ENCODE peak calls at places on chromosomes 2 and 18, in five cellular contexts. T is CD4-positive, alpha-beta memory T cell; V is IMR-90; Z is transverse colon; F is left lung. S is an unnamed sample. For H3K36me3, the result is how much of the 10 kb centered on the place peaks cover.

GRCh38 chr18:41992698-41993097 is 37.7 kb downstream of the PIK3C3 start:
- DNase-seq in T (no peak), V (no peak), Z (no peak), F (no peak), S (no peak)

GRCh38 chr18:33839452-33840225 is 261.6 kb downstream of the ASXL3 start:
- DNase-seq in T (no peak), V (peak), Z (peak), F (no peak), S (no peak)

GRCh38 chr2:190649798-190650390 is 1.0 kb downstream of the NAB1 start:
- DNase-seq in T (no peak), V (peak), Z (no peak), F (no peak), S (no peak)

GRCh38 chr2:205684871-205685313 is 2.6 kb downstream of the NRP2 start:
- DNase-seq in T (no peak), V (peak), Z (no peak), F (no peak), S (peak)

GRCh38 chr2:197998702-197999101 is 194.3 kb downstream of the PLCL1 start:
- DNase-seq in T (no peak), V (no peak), Z (no peak), F (no peak), S (no peak)

GRCh38 chr2:238843476-238843875 is 4.4 kb upstream of the TWIST2 start:
- DNase-seq in T (no peak), V (no peak), Z (no peak), F (no peak), S (no peak)

GRCh38 chr2:210991107-210991506 is 434.7 kb downstream of the CPS1 start:
- DNase-seq in T (no peak), V (no peak), Z (no peak), F (no peak), S (no peak)

GRCh38 chr2:181738074-181738473 is 57.8 kb upstream of the NEUROD1 start:
- DNase-seq in T (no peak), V (peak), Z (no peak), F (no peak), S (no peak)

GRCh38 chr2:48448274-48449061 is 81.5 kb upstream of the STON1 start:
- DNase-seq in T (no peak), V (peak), Z (no peak), F (no peak), S (no peak)

GRCh38 chr18:51107594-51108305 is 77.7 kb downstream of the SMAD4 start:
- DNase-seq in T (no peak), V (peak), Z (no peak), F (no peak), S (no peak)

GRCh38 chr18:57677289-57678211 is 55.9 kb upstream of the NARS1 start:
- DNase-seq in T (no peak), V (no peak), Z (no peak), F (no peak), S (no peak)

GRCh38 chr2:109393211-109393610 is 220.6 kb downstream of the SEPTIN10 start:
- DNase-seq in T (no peak), V (no peak), Z (no peak), F (no peak), S (no peak)

GRCh38 chr2:239204876-239205468 is 195.8 kb downstream of the HDAC4 start:
- DNase-seq in T (no peak), V (no peak), Z (no peak), F (peak), S (no peak)

GRCh38 chr2:229422005-229422404 is 150.9 kb upstream of the PID1 start:
- DNase-seq in T (no peak), V (no peak), Z (no peak), F (no peak), S (no peak)

GRCh38 chr18:55301836-55302235 is 286.2 kb downstream of the TCF4 start:
- DNase-seq in T (no peak), V (no peak), Z (no peak), F (no peak), S (no peak)

GRCh38 chr2:206701952-206702630 is 16.1 kb downstream of the DYTN start:
- DNase-seq in T (no peak), V (no peak), Z (no peak), F (no peak), S (no peak)

GRCh38 chr2:20012282-20013060 is at the start of gene MATN3:
- DNase-seq in T (no peak), V (no peak), Z (peak), F (peak), S (peak)

GRCh38 chr2:36708119-36708741 is 11.7 kb downstream of the VIT start:
- DNase-seq in T (no peak), V (peak), Z (no peak), F (no peak), S (no peak)

DNA sequence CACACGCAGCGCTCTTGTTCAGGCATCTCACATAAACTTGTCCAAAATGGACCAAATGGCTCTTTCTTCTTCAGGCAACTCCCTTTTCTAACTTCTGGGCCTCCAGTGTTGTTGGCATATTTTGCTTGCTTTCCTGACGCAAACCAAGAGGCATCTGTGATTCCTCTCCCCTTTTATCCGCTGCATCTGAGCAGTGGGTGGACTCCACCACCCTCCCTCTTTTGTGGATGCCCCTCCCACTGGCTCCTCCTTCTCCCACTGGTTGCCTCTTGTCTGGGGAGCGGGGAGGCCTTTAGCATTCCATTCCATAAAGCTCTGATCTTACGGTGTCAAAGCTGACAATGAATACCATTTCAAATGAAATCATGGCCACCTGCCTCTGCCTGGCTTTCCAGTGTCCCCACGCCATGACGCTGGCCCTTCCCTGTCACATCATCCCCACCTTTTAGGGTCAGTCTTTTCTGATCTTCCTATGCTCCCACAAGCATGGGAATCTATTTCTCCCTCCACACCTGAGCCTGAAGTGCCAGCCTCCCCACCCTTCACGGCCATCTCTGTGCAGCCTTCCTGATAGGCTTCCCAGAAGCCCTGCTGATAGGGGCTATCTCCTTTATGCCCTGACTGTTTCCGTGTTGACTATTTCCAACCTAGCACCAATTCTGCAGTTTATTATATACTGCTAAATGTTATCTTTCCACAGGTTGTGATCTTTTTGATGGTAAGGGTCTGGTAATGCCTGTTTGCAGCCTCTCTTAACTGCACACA is 51.5 kb downstream of the RPL37A start:
- DNase-seq in T (no peak), V (no peak), Z (no peak), F (no peak), S (no peak)
- H3K27ac ChIP-seq in T (no peak), V (peak), Z (peak), F (no peak), S (no peak)

GRCh38 chr2:26970244-26970927 is at the start of gene MAPRE3:
- DNase-seq in T (peak), V (peak), Z (peak), F (peak), S (peak)

GRCh38 chr2:26970928-26971627 is 641 bp downstream of the MAPRE3 start:
- DNase-seq in T (no peak), V (peak), Z (no peak), F (no peak), S (peak)

GRCh38 chr2:26969089-26969844 is 1.2 kb upstream of the MAPRE3 start:
- DNase-seq in T (no peak), V (peak), Z (no peak), F (no peak), S (no peak)

GRCh38 chr2:26974352-26974751 is 3.9 kb downstream of the MAPRE3 start:
- DNase-seq in T (no peak), V (no peak), Z (no peak), F (no peak), S (no peak)

DNA sequence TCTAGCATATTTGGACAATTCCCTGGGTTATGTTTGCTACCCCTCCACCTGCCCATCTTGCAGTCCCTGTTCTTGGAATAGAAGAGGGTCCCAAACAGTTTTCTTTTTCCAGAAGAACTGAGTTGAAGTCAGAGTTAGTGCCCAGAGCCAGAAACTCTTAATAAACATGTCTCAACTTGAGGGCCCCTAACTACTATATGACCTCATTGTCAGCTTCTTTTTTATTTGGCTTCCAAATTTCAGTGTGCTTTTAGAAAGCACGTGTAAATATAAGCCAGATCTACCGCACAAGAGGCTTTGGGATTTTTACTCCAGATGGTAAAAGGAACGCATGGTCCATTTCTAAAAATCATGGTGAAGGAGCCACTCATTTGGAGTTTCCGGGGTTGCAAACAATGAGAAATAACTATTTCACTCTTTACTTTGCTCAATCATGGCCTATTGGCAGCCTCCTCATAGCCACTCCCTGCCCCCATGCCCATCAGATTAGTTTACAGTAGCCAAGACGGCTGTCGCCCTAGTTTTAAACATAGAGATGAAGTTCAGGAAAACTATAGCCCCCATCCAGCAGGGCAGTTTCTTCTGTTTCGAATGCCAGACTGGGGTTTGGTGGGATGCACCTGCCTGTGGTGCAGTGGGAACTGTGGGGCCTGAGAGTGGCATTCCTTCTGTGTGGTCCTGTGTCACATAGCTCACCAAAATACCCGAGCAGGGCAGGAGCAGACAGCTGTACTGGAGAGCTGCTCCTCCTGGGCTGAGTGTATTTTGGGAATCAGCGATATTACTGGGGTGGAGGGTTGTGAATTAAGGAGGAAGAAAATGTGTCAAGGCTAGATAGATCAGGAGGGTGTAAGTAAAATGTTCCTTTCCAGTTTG is 1.7 kb downstream of the MAPRE3 start:
- DNase-seq in T (no peak), V (no peak), Z (no peak), F (no peak), S (no peak)
- H3K4me3 ChIP-seq in T (no peak), V (no peak), Z (no peak), F (peak), S (no peak)

GRCh38 chr2:101847661-101848339 is 144.0 kb upstream of the IL1R2 start:
- DNase-seq in T (no peak), V (peak), Z (no peak), F (no peak), S (no peak)

GRCh38 chr2:101850450-101850849 is 141.3 kb upstream of the IL1R2 start:
- DNase-seq in T (no peak), V (no peak), Z (no peak), F (no peak), S (no peak)

GRCh38 chr2:101848790-101849410 is 142.9 kb upstream of the IL1R2 start:
- DNase-seq in T (no peak), V (no peak), Z (no peak), F (no peak), S (no peak)

GRCh38 chr2:101852824-101853223 is 138.9 kb upstream of the IL1R2 start:
- DNase-seq in T (no peak), V (peak), Z (no peak), F (no peak), S (no peak)

GRCh38 chr2:101850991-101851390 is 140.8 kb upstream of the IL1R2 start:
- DNase-seq in T (no peak), V (no peak), Z (no peak), F (no peak), S (no peak)
- H3K36me3 ChIP-seq in T (under half), V (under half), Z (under half), F (under half), S (under half)

DNA sequence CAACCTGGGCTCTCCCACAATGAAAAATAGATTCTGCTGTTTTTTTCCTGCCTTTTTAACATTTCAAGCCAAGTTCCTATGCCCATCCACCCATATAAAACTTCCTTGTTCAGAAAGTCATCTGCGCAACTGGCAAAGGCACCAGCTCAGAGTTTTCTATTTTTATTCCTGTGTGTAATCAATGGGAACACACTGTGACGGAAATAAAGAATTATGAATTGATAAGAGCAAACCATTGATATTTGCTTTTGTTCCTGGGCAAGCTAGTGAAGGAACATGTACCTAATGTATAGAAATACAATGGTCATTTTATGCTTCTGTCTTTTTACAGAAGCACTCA is 30.7 kb upstream of the AAK1 start:
- DNase-seq in T (no peak), V (no peak), Z (no peak), F (no peak), S (no peak)
- H3K27ac ChIP-seq in T (no peak), V (no peak), Z (peak), F (peak), S (no peak)

DNA sequence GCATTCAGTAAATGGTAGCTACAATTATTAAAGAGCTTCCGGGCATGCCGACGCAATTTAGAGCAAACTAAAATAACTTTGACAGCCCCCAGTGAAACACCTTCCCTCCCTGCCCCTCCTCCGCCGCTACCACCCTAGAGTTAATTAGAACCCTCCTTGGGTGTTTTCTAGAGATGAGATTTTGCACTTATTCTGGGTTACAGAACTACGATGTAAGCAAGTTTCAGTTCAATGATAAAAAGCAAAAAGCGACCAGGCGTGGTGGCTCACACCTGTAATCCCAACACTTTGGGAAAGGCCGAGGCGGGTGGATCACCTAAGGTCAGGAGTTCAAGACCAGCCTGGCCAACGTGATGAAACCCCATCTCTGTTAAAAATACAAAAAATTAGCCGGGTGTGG is 32.6 kb downstream of the SMAD7 start:
- DNase-seq in T (no peak), V (no peak), Z (no peak), F (no peak), S (peak)
- H3K4me3 ChIP-seq in T (no peak), V (no peak), Z (no peak), F (no peak), S (no peak)

GRCh38 chr2:233461481-233461891 is 105.1 kb downstream of the USP40 start:
- DNase-seq in T (no peak), V (no peak), Z (no peak), F (no peak), S (no peak)
- H3K36me3 ChIP-seq in T (half or more), V (under half), Z (under half), F (under half), S (under half)